ENCODE peak calls at places on chromosomes 11 and 22, in nine cellular contexts. K is ovary, M is endodermal cell, H is IMR-90, D is endothelial cell of umbilical vein, Z is left ventricle myocardium inferior, Y is upper lobe of right lung, F is cardiac muscle cell, L is adrenal gland. N is an unnamed sample.
A peak's percentile ranks its signal among the peaks of the same experiment; 100 is the strongest.

GRCh38 chr11:30143098-30143705 is 87.6 kb upstream of the FSHB start:
- DNase-seq in K (no peak), M (peak; percentile 54), H (peak; percentile 15), D (peak; percentile 42), Z (no peak), Y (no peak), F (peak; percentile 58), L (no peak), N (no peak)

GRCh38 chr11:70226967-70227366 is 23.9 kb downstream of the FADD start:
- DNase-seq in K (no peak), M (peak; percentile 81), H (no peak), D (no peak), Z (no peak), Y (no peak), F (no peak), L (no peak), N (no peak)

GRCh38 chr11:20110908-20111669 is 49.2 kb downstream of the DBX1 start:
- DNase-seq in K (peak; percentile 38), M (peak; percentile 92), H (peak; percentile 85), D (peak; percentile 61), Z (no peak), Y (no peak), F (peak; percentile 56), L (peak; percentile 35), N (peak; percentile 28)

GRCh38 chr11:128039140-128040021 is 548.0 kb downstream of the ETS1 start:
- DNase-seq in K (no peak), M (no peak), H (peak; percentile 82), D (peak; percentile 74), Z (no peak), Y (peak; percentile 81), F (peak; percentile 90), L (no peak), N (no peak)

GRCh38 chr11:115471367-115471766 is 32.8 kb downstream of the CADM1 start:
- DNase-seq in K (no peak), M (no peak), H (peak; percentile 28), D (no peak), Z (no peak), Y (no peak), F (no peak), L (peak; percentile 17), N (peak; percentile 30)

GRCh38 chr22:38025514-38025913 is 31.7 kb upstream of the PICK1 start:
- DNase-seq in K (no peak), M (peak; percentile 30), H (no peak), D (no peak), Z (no peak), Y (no peak), F (no peak), L (no peak), N (no peak)

GRCh38 chr11:35239476-35240075 is 100.6 kb downstream of the CD44 start:
- DNase-seq in K (no peak), M (no peak), H (no peak), D (no peak), Z (no peak), Y (no peak), F (no peak), L (no peak), N (no peak)

GRCh38 chr11:47494996-47495855 is 46.3 kb upstream of the RAPSN start:
- DNase-seq in K (no peak), M (no peak), H (peak; percentile 60), D (no peak), Z (no peak), Y (no peak), F (peak; percentile 83), L (no peak), N (no peak)

GRCh38 chr11:10604340-10604748 is 35.9 kb upstream of the LYVE1 start:
- DNase-seq in K (peak; percentile 73), M (no peak), H (peak; percentile 53), D (peak; percentile 28), Z (peak; percentile 62), Y (no peak), F (peak; percentile 76), L (peak; percentile 82), N (no peak)

GRCh38 chr22:17647996-17648395 is 9.4 kb downstream of the BCL2L13 start:
- DNase-seq in K (no peak), M (no peak), H (no peak), D (no peak), Z (no peak), Y (no peak), F (peak; percentile 43), L (no peak), N (no peak)

GRCh38 chr11:115390441-115390840 is 113.8 kb downstream of the CADM1 start:
- DNase-seq in K (no peak), M (no peak), H (no peak), D (no peak), Z (no peak), Y (no peak), F (no peak), L (no peak), N (no peak)

GRCh38 chr22:40345801-40346177 is 511 bp upstream of the ADSL start:
- DNase-seq in K (no peak), M (peak; percentile 69), H (no peak), D (no peak), Z (no peak), Y (peak; percentile 72), F (peak; percentile 47), L (peak; percentile 44), N (peak; percentile 60)

GRCh38 chr22:37293172-37293571 is 10.9 kb downstream of the CYTH4 start:
- DNase-seq in K (no peak), M (no peak), H (no peak), D (no peak), Z (no peak), Y (no peak), F (no peak), L (no peak), N (no peak)

GRCh38 chr11:2304156-2305139 is 2.6 kb downstream of the TSPAN32 start:
- DNase-seq in K (peak; percentile 24), M (peak; percentile 60), H (no peak), D (no peak), Z (no peak), Y (peak; percentile 61), F (no peak), L (no peak), N (peak; percentile 36)

GRCh38 chr22:29341056-29341848 is 25.8 kb upstream of the RASL10A start:
- DNase-seq in K (no peak), M (no peak), H (no peak), D (no peak), Z (no peak), Y (no peak), F (no peak), L (no peak), N (no peak)

GRCh38 chr22:29340566-29340965 is 25.1 kb upstream of the RASL10A start:
- DNase-seq in K (no peak), M (no peak), H (no peak), D (no peak), Z (no peak), Y (no peak), F (no peak), L (no peak), N (no peak)

GRCh38 chr22:29342177-29342576 is 26.7 kb upstream of the RASL10A start:
- DNase-seq in K (no peak), M (no peak), H (no peak), D (no peak), Z (no peak), Y (no peak), F (no peak), L (no peak), N (no peak)

GRCh38 chr22:29342577-29343312 is 27.2 kb upstream of the RASL10A start:
- DNase-seq in K (no peak), M (no peak), H (no peak), D (no peak), Z (no peak), Y (no peak), F (no peak), L (no peak), N (no peak)

GRCh38 chr22:29341849-29342127 is 26.3 kb upstream of the RASL10A start:
- DNase-seq in K (no peak), M (no peak), H (no peak), D (no peak), Z (no peak), Y (no peak), F (no peak), L (no peak), N (no peak)
- H3K36me3 ChIP-seq in K (no peaks in the 10 kb centered on the region), M (peaks cover 67% of the 10 kb centered on the region), H (peaks cover 55% of the 10 kb centered on the region), D (peaks cover 77% of the 10 kb centered on the region), Z (peaks cover 75% of the 10 kb centered on the region), Y (peaks cover 78% of the 10 kb centered on the region), F (peaks cover 29% of the 10 kb centered on the region), L (no peaks in the 10 kb centered on the region), N (peaks cover 70% of the 10 kb centered on the region)

DNA sequence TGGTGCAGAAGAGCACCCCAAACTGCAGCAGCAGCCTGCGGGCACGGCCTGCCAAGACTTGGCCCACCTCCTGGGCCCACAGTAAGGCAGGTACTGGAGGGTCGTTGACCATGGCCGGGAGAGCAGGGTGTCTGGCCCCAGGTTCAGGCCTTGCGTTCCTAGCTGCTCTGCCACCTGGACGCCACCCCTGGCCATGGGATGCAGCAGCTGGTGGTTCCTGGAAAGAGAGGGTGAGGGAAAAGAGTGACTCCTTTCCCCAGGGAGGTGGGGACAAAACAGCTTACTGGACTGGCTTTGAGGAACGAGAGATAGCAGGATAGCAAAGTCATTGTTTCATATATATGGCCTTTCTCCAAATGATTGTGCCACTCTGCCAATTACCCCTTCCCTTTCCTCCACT is 1.8 kb downstream of the BSCL2 start:
- DNase-seq in K (no peak), M (peak; percentile 61), H (no peak), D (no peak), Z (no peak), Y (peak; percentile 63), F (no peak), L (peak; percentile 36), N (peak; percentile 24)
- TF ChIP-seq CTCF in K (no peak), M (peak; percentile 22), H (no peak), D (peak; percentile 17), Z (no peak), Y (no peak), F (no peak), L (no peak), N (no peak)

GRCh38 chr11:129442171-129442570 is 66.5 kb downstream of the BARX2 start:
- DNase-seq in K (no peak), M (no peak), H (no peak), D (no peak), Z (no peak), Y (no peak), F (no peak), L (no peak), N (no peak)
- H3K27me3 ChIP-seq in K (no peaks in the 10 kb centered on the region), M (no peaks in the 10 kb centered on the region), H (no peaks in the 10 kb centered on the region), D (no peaks in the 10 kb centered on the region), Z (no peaks in the 10 kb centered on the region), Y (no peaks in the 10 kb centered on the region), F (no peaks in the 10 kb centered on the region), L (no peaks in the 10 kb centered on the region), N (no peaks in the 10 kb centered on the region)

GRCh38 chr11:61811831-61812230 is 5.0 kb downstream of the FADS1 start:
- DNase-seq in K (no peak), M (no peak), H (no peak), D (no peak), Z (no peak), Y (no peak), F (no peak), L (no peak), N (no peak)

GRCh38 chr11:61803889-61804647 is 11.4 kb downstream of the FEN1 start:
- DNase-seq in K (no peak), M (no peak), H (peak; percentile 49), D (no peak), Z (no peak), Y (no peak), F (peak; percentile 82), L (peak; percentile 56), N (peak; percentile 32)

GRCh38 chr11:61805146-61805545 is 11.7 kb downstream of the FADS1 start:
- DNase-seq in K (no peak), M (no peak), H (no peak), D (no peak), Z (no peak), Y (no peak), F (no peak), L (no peak), N (no peak)

GRCh38 chr11:61810671-61811175 is 6.1 kb downstream of the FADS1 start:
- DNase-seq in K (no peak), M (no peak), H (no peak), D (no peak), Z (no peak), Y (no peak), F (no peak), L (no peak), N (no peak)

GRCh38 chr11:61806785-61807184 is 10.0 kb downstream of the FADS1 start:
- DNase-seq in K (no peak), M (no peak), H (no peak), D (no peak), Z (no peak), Y (no peak), F (no peak), L (no peak), N (no peak)
- H3K36me3 ChIP-seq in K (no peaks in the 10 kb centered on the region), M (peaks cover 80% of the 10 kb centered on the region), H (peaks cover 56% of the 10 kb centered on the region), D (peaks cover 40% of the 10 kb centered on the region), Z (peaks cover 79% of the 10 kb centered on the region), Y (peaks cover 75% of the 10 kb centered on the region), F (peaks cover 73% of the 10 kb centered on the region), L (no peaks in the 10 kb centered on the region), N (peaks cover 47% of the 10 kb centered on the region)

N was measured in BE2C.